ENCODE peak calls at places on chromosomes 3 and 15, in ten cellular contexts. One of them, this sample, is unnamed.

GRCh38 chr3:118011910-118012309 is 1022.7 kb downstream of the IGSF11 start:
- DNase-seq in HS-27A: no peak
- DNase-seq in NCI-H2081: no peak
- DNase-seq in HFFc6: no peak
- DNase-seq in HTR-8/SVneo: no peak
- DNase-seq in lower leg skin: no peak
- DNase-seq in activated T-helper 9 cell treated with anti-CD3 and anti-CD28 coated beads, Interleukin-2, amount 50 U/mL, for 16 hours: no peak
- DNase-seq in substantia nigra: no peak
- DNase-seq in RWPE1: no peak
- DNase-seq in activated CD8-positive, alpha-beta memory T cell treated with anti-CD3 and anti-CD28 coated beads for 1 hour: no peak
- DNase-seq in this sample: no peak

GRCh38 chr3:129672412-129672811 is 65.9 kb upstream of the PLXND1 start:
- DNase-seq in HS-27A: no peak
- DNase-seq in NCI-H2081: no peak
- DNase-seq in HFFc6: no peak
- DNase-seq in HTR-8/SVneo: no peak
- DNase-seq in lower leg skin: no peak
- DNase-seq in activated T-helper 9 cell treated with anti-CD3 and anti-CD28 coated beads, Interleukin-2, amount 50 U/mL, for 16 hours: no peak
- DNase-seq in substantia nigra: no peak
- DNase-seq in RWPE1: no peak
- DNase-seq in activated CD8-positive, alpha-beta memory T cell treated with anti-CD3 and anti-CD28 coated beads for 1 hour: no peak
- DNase-seq in this sample: no peak

GRCh38 chr3:69370156-69370944 is 15.5 kb downstream of the FRMD4B start:
- DNase-seq in HS-27A: peak; percentile 55
- DNase-seq in NCI-H2081: no peak
- DNase-seq in HFFc6: no peak
- DNase-seq in HTR-8/SVneo: no peak
- DNase-seq in lower leg skin: peak; percentile 81
- DNase-seq in activated T-helper 9 cell treated with anti-CD3 and anti-CD28 coated beads, Interleukin-2, amount 50 U/mL, for 16 hours: no peak
- DNase-seq in substantia nigra: peak; percentile 47
- DNase-seq in RWPE1: peak; percentile 45
- DNase-seq in activated CD8-positive, alpha-beta memory T cell treated with anti-CD3 and anti-CD28 coated beads for 1 hour: no peak
- DNase-seq in this sample: no peak

GRCh38 chr15:88661041-88661765 is 22.4 kb downstream of the ISG20 start:
- DNase-seq in HS-27A: no peak
- DNase-seq in NCI-H2081: no peak
- DNase-seq in HFFc6: peak; percentile 38
- DNase-seq in HTR-8/SVneo: no peak
- DNase-seq in lower leg skin: no peak
- DNase-seq in activated T-helper 9 cell treated with anti-CD3 and anti-CD28 coated beads, Interleukin-2, amount 50 U/mL, for 16 hours: no peak
- DNase-seq in substantia nigra: no peak
- DNase-seq in RWPE1: no peak
- DNase-seq in activated CD8-positive, alpha-beta memory T cell treated with anti-CD3 and anti-CD28 coated beads for 1 hour: no peak
- DNase-seq in this sample: no peak

GRCh38 chr15:32828507-32829186 is 110.8 kb downstream of the GREM1 start:
- DNase-seq in HS-27A: peak; percentile 81
- DNase-seq in NCI-H2081: no peak
- DNase-seq in HFFc6: peak; percentile 93
- DNase-seq in HTR-8/SVneo: peak; percentile 48
- DNase-seq in lower leg skin: no peak
- DNase-seq in activated T-helper 9 cell treated with anti-CD3 and anti-CD28 coated beads, Interleukin-2, amount 50 U/mL, for 16 hours: no peak
- DNase-seq in substantia nigra: no peak
- DNase-seq in RWPE1: peak; percentile 14
- DNase-seq in activated CD8-positive, alpha-beta memory T cell treated with anti-CD3 and anti-CD28 coated beads for 1 hour: no peak
- DNase-seq in this sample: peak; percentile 97

GRCh38 chr3:147462856-147463255 is 53.7 kb downstream of the ZIC1 start:
- DNase-seq in HS-27A: no peak
- DNase-seq in NCI-H2081: no peak
- DNase-seq in HFFc6: no peak
- DNase-seq in HTR-8/SVneo: no peak
- DNase-seq in lower leg skin: no peak
- DNase-seq in activated T-helper 9 cell treated with anti-CD3 and anti-CD28 coated beads, Interleukin-2, amount 50 U/mL, for 16 hours: no peak
- DNase-seq in substantia nigra: no peak
- DNase-seq in RWPE1: no peak
- DNase-seq in activated CD8-positive, alpha-beta memory T cell treated with anti-CD3 and anti-CD28 coated beads for 1 hour: no peak
- DNase-seq in this sample: no peak

GRCh38 chr3:150349314-150350097 is 58.6 kb upstream of the TSC22D2 start:
- DNase-seq in HS-27A: no peak
- DNase-seq in NCI-H2081: no peak
- DNase-seq in HFFc6: no peak
- DNase-seq in HTR-8/SVneo: no peak
- DNase-seq in lower leg skin: no peak
- DNase-seq in activated T-helper 9 cell treated with anti-CD3 and anti-CD28 coated beads, Interleukin-2, amount 50 U/mL, for 16 hours: no peak
- DNase-seq in substantia nigra: peak; percentile 50
- DNase-seq in RWPE1: no peak
- DNase-seq in activated CD8-positive, alpha-beta memory T cell treated with anti-CD3 and anti-CD28 coated beads for 1 hour: no peak
- DNase-seq in this sample: no peak

GRCh38 chr3:52742418-52743041 is 28.2 kb downstream of the NEK4 start:
- DNase-seq in HS-27A: peak; percentile 15
- DNase-seq in NCI-H2081: no peak
- DNase-seq in HFFc6: peak; percentile 8
- DNase-seq in HTR-8/SVneo: peak; percentile 37
- DNase-seq in lower leg skin: no peak
- DNase-seq in activated T-helper 9 cell treated with anti-CD3 and anti-CD28 coated beads, Interleukin-2, amount 50 U/mL, for 16 hours: no peak
- DNase-seq in substantia nigra: no peak
- DNase-seq in RWPE1: peak; percentile 22
- DNase-seq in activated CD8-positive, alpha-beta memory T cell treated with anti-CD3 and anti-CD28 coated beads for 1 hour: no peak
- DNase-seq in this sample: no peak

GRCh38 chr3:108100906-108101305 is 10.1 kb upstream of the CD47 start:
- DNase-seq in HS-27A: no peak
- DNase-seq in NCI-H2081: peak; percentile 30
- DNase-seq in HFFc6: no peak
- DNase-seq in HTR-8/SVneo: no peak
- DNase-seq in lower leg skin: no peak
- DNase-seq in activated T-helper 9 cell treated with anti-CD3 and anti-CD28 coated beads, Interleukin-2, amount 50 U/mL, for 16 hours: no peak
- DNase-seq in substantia nigra: no peak
- DNase-seq in RWPE1: no peak
- DNase-seq in activated CD8-positive, alpha-beta memory T cell treated with anti-CD3 and anti-CD28 coated beads for 1 hour: no peak
- DNase-seq in this sample: no peak

GRCh38 chr15:100438570-100438969 is 90.2 kb downstream of the CERS3 start:
- DNase-seq in HS-27A: no peak
- DNase-seq in NCI-H2081: peak; percentile 60
- DNase-seq in HFFc6: no peak
- DNase-seq in HTR-8/SVneo: no peak
- DNase-seq in lower leg skin: peak; percentile 70
- DNase-seq in activated T-helper 9 cell treated with anti-CD3 and anti-CD28 coated beads, Interleukin-2, amount 50 U/mL, for 16 hours: no peak
- DNase-seq in substantia nigra: no peak
- DNase-seq in RWPE1: peak; percentile 22
- DNase-seq in activated CD8-positive, alpha-beta memory T cell treated with anti-CD3 and anti-CD28 coated beads for 1 hour: no peak
- DNase-seq in this sample: no peak